ENCODE peak calls at places on chromosomes 1 and 21, in four cellular contexts. X is uterus, P is upper lobe of right lung, Y is heart right ventricle. I is an unnamed sample.

GRCh38 chr1:110262296-110262695 is 52.2 kb downstream of the KCNC4 start:
- DNase-seq in X (no peak), Y (no peak), P (no peak), I (no peak)

GRCh38 chr1:40593449-40594186 is 62.2 kb downstream of the ZNF684 start:
- DNase-seq in Y (no peak), P (no peak), X (no peak), I (no peak)

GRCh38 chr1:203145321-203146041 is 18.0 kb downstream of the ADORA1 start:
- DNase-seq in Y (no peak), X (no peak), P (no peak), I (no peak)

GRCh38 chr21:33936221-33937038 is 20.8 kb upstream of the ATP5PO start:
- DNase-seq in Y (no peak), P (no peak), X (no peak), I (no peak)

GRCh38 chr1:178341218-178341956 is 155.4 kb downstream of the CLEC20A start:
- DNase-seq in X (peak; percentile 25), Y (peak; percentile 28), P (peak; percentile 74), I (no peak)

GRCh38 chr1:43049487-43049886 is 90.8 kb upstream of the SLC2A1 start:
- DNase-seq in Y (no peak), X (no peak), P (no peak), I (no peak)

GRCh38 chr1:1794999-1795398 is 16.7 kb upstream of the NADK start:
- DNase-seq in Y (no peak), P (no peak), X (no peak), I (no peak)

GRCh38 chr1:110542730-110543129 is 23.8 kb upstream of the KCNA10 start:
- DNase-seq in P (no peak), X (no peak), Y (no peak), I (no peak)

GRCh38 chr1:34057347-34057746 is 107.7 kb downstream of the CSMD2 start:
- DNase-seq in X (no peak), P (no peak), Y (no peak), I (no peak)

GRCh38 chr1:246427611-246428010 is 79.5 kb downstream of the SMYD3 start:
- DNase-seq in Y (no peak), X (no peak), P (no peak), I (no peak)

GRCh38 chr1:22738522-22738921 is 27.9 kb downstream of the EPHB2 start:
- DNase-seq in P (no peak), Y (no peak), X (no peak), I (no peak)

GRCh38 chr1:243727503-243728191 is 122.4 kb downstream of the AKT3 start:
- DNase-seq in Y (no peak), P (no peak), X (no peak), I (no peak)

GRCh38 chr1:54952950-54953718 is 27.3 kb upstream of the TMEM61 start:
- DNase-seq in X (no peak), P (no peak), Y (no peak), I (no peak)

GRCh38 chr1:12148160-12148957 is 18.4 kb upstream of the TNFRSF1B start:
- DNase-seq in Y (peak; percentile 10), X (no peak), P (no peak), I (no peak)

DNA sequence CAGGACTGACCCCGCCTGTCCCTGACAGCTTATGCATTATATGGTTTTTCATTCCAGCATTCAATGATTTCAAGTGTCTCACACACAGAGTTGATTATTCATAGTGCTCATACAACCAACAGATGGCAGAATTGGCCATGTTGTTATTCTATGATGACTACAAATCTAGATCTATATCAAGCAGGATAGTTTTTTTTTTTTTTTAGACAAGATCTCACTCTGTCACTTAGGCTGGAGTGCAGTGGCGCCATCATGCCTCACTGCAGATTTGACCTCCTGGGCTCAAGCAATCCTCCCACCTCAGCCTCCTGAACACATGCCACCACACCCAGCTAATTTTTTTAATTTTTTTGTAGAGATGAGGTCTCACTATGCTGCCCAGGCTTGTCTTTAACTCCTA is 40.1 kb upstream of the LRRC8D start:
- DNase-seq in Y (no peak), P (no peak), X (no peak), I (no peak)
- TF ChIP-seq CTCF in Y (peak; percentile 36), P (no peak), X (no peak), I (peak; percentile 77)

GRCh38 chr1:182803846-182804245 is 14.3 kb downstream of the NPL start:
- DNase-seq in Y (no peak), X (no peak), P (no peak), I (no peak)

GRCh38 chr1:182806015-182806678 is 16.6 kb downstream of the NPL start:
- DNase-seq in P (no peak), X (no peak), Y (no peak), I (no peak)

GRCh38 chr1:182807907-182808306 is 18.3 kb downstream of the NPL start:
- DNase-seq in Y (no peak), P (no peak), X (no peak), I (no peak)

GRCh38 chr1:182811975-182812727 is 22.6 kb downstream of the NPL start:
- DNase-seq in X (no peak), P (no peak), Y (no peak), I (no peak)

GRCh38 chr1:182809414-182809957 is 19.9 kb downstream of the NPL start:
- DNase-seq in P (no peak), Y (no peak), X (no peak), I (no peak)
- TF ChIP-seq CTCF in P (no peak), Y (no peak), X (no peak), I (no peak)

GRCh38 chr1:173409613-173410012 is 67.5 kb upstream of the PRDX6 start:
- DNase-seq in X (no peak), P (peak; percentile 69), Y (peak; percentile 42), I (no peak)

GRCh38 chr1:173410133-173410793 is 66.9 kb upstream of the PRDX6 start:
- DNase-seq in X (no peak), Y (no peak), P (no peak), I (no peak)

GRCh38 chr1:173407846-173408245 is 69.3 kb upstream of the PRDX6 start:
- DNase-seq in X (no peak), P (no peak), Y (no peak), I (no peak)

GRCh38 chr1:173410794-173411236 is 66.3 kb upstream of the PRDX6 start:
- DNase-seq in X (no peak), P (no peak), Y (no peak), I (no peak)

GRCh38 chr1:173408886-173409285 is 68.2 kb upstream of the PRDX6 start:
- DNase-seq in P (no peak), X (no peak), Y (no peak), I (no peak)
- TF ChIP-seq CTCF in P (no peak), X (no peak), Y (no peak), I (peak; percentile 48)

GRCh38 chr1:226107471-226108460 is 45.2 kb downstream of the H3-3A start:
- DNase-seq in Y (no peak), P (no peak), X (no peak), I (no peak)
- TF ChIP-seq CTCF in Y (no peak), P (no peak), X (no peak), I (no peak)

GRCh38 chr1:205567716-205568115 is 63.2 kb downstream of the CDK18 start:
- DNase-seq in X (no peak), Y (no peak), P (peak; percentile 32), I (peak; percentile 59)

GRCh38 chr1:205569411-205570172 is 62.2 kb downstream of the ELK4 start:
- DNase-seq in X (no peak), Y (no peak), P (peak; percentile 55), I (peak; percentile 88)

GRCh38 chr1:205568135-205568468 is 63.6 kb downstream of the CDK18 start:
- DNase-seq in P (peak; percentile 31), X (no peak), Y (no peak), I (no peak)

GRCh38 chr1:205570173-205570501 is 61.7 kb downstream of the ELK4 start:
- DNase-seq in Y (no peak), X (no peak), P (no peak), I (peak; percentile 60)

GRCh38 chr1:205568469-205569361 is 63.1 kb downstream of the ELK4 start:
- DNase-seq in P (peak; percentile 69), X (no peak), Y (no peak), I (peak; percentile 65)
- TF ChIP-seq CTCF in P (no peak), X (no peak), Y (peak; percentile 44), I (peak; percentile 30)

GRCh38 chr1:15325375-15326085 is 78.5 kb downstream of the FHAD1 start:
- DNase-seq in Y (no peak), P (peak; percentile 21), X (no peak), I (no peak)
- TF ChIP-seq CTCF in Y (no peak), P (no peak), X (no peak), I (no peak)

DNA sequence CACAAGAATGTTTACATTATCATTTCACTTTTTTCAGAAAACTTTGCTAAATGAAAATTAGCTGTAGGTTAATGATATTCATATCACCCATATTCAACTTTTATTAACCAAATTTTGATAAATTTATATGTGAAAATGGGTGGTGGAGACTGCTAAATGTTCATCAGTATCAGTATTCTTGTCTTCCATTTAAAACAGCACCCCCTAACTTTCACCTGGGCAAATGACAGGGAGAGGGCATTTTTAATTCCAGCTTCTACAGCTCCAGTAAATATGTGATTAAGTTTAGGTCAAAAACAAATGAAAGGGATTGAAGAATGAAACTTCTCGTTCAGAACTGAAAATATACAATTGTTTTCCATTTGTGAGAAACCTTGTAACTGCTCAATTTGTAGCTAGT is 722.2 kb downstream of the KCNT2 start:
- DNase-seq in X (no peak), P (no peak), Y (no peak), I (no peak)
- TF ChIP-seq CTCF in X (no peak), P (no peak), Y (no peak), I (peak; percentile 46)

DNA sequence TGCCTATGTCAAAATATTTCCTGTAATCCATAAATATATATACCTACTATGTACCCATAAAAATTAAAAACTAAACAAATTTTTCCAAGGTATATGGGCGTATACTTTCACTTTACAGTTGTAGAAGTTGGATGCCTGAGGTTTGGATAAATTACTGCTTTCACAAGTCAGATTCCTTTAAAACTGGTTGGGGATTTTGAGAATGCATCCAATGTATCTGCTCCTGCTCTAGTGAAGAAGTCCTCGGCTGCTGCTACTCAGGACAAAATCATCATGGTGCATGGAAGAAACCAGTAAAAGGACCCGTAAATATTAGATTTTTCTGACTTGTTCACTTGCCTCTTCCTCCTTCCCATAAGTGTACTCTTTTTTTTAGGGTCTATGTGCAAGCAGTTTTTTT is 841.1 kb downstream of the USP25 start:
- DNase-seq in P (no peak), Y (no peak), X (no peak), I (no peak)
- TF ChIP-seq CTCF in P (no peak), Y (no peak), X (no peak), I (no peak)

GRCh38 chr1:9293512-9294439 is 1.1 kb downstream of the SPSB1 start:
- DNase-seq in P (peak; percentile 81), X (no peak), Y (peak; percentile 47), I (no peak)

GRCh38 chr1:9294440-9294773 is 1.7 kb downstream of the SPSB1 start:
- DNase-seq in Y (no peak), X (peak; percentile 52), P (no peak), I (no peak)

GRCh38 chr1:9291914-9292360 is 757 bp upstream of the SPSB1 start:
- DNase-seq in P (no peak), X (peak; percentile 68), Y (peak; percentile 62), I (no peak)

GRCh38 chr1:9293241-9293511 is 482 bp downstream of the SPSB1 start:
- DNase-seq in X (no peak), Y (no peak), P (no peak), I (no peak)

GRCh38 chr1:9292361-9293240 is at the start of gene SPSB1:
- DNase-seq in X (peak; percentile 79), Y (peak; percentile 75), P (peak; percentile 87), I (no peak)
- TF ChIP-seq CTCF in X (peak; percentile 13), Y (peak; percentile 15), P (peak; percentile 5), I (peak; percentile 45)